ENCODE peak calls at places on chromosomes 2 and 18, in ten cellular contexts. O is cardiac fibroblast, P is right lobe of liver, A is fibroblast of lung, B is brain microvascular endothelial cell, L is left ventricle myocardium inferior, J is pancreas, C is foreskin fibroblast, S is AG04449, N is ACHN. H is an unnamed sample.
A peak's percentile ranks its signal among the peaks of the same experiment; 100 is the strongest.

GRCh38 chr18:11883153-11883552 is 25.0 kb downstream of the MPPE1 start:
- DNase-seq in O (peak; percentile 22), P (no peak), A (no peak), B (no peak), L (no peak), J (no peak), C (no peak), S (no peak), N (no peak), H (no peak)

GRCh38 chr18:62828091-62828640 is 112.8 kb downstream of the PHLPP1 start:
- DNase-seq in O (no peak), P (no peak), A (peak; percentile 45), B (no peak), L (no peak), J (no peak), C (no peak), S (no peak), N (no peak), H (no peak)

GRCh38 chr2:234919711-234920110 is 32.1 kb upstream of the SH3BP4 start:
- DNase-seq in O (no peak), P (no peak), A (peak; percentile 61), B (peak; percentile 44), L (no peak), J (no peak), C (peak; percentile 6), S (no peak), N (peak; percentile 30), H (peak; percentile 50)

GRCh38 chr2:77521931-77522470 is at the start of gene LRRTM4:
- DNase-seq in O (no peak), P (no peak), A (peak; percentile 2), B (no peak), L (no peak), J (no peak), C (no peak), S (no peak), N (peak; percentile 12), H (peak; percentile 25)

GRCh38 chr2:122412360-122412759 is 656.9 kb downstream of the TSN start:
- DNase-seq in O (no peak), P (no peak), A (no peak), B (no peak), L (no peak), J (no peak), C (no peak), S (no peak), N (no peak), H (no peak)

GRCh38 chr18:63736856-63737255 is 34.1 kb downstream of the SERPINB11 start:
- DNase-seq in O (no peak), P (no peak), A (peak; percentile 9), B (peak; percentile 66), L (no peak), J (no peak), C (peak; percentile 66), S (no peak), N (no peak), H (peak; percentile 32)

GRCh38 chr2:43328157-43328556 is 101.8 kb upstream of the ZFP36L2 start:
- DNase-seq in O (peak; percentile 41), P (no peak), A (no peak), B (no peak), L (no peak), J (no peak), C (no peak), S (no peak), N (no peak), H (no peak)

GRCh38 chr18:5197032-5197434 is at the start of gene AKAIN1:
- DNase-seq in O (peak; percentile 58), P (peak; percentile 39), A (peak; percentile 44), B (peak; percentile 3), L (peak; percentile 34), J (peak; percentile 59), C (peak; percentile 0), S (no peak), N (peak; percentile 47), H (no peak)

GRCh38 chr2:17164550-17164949 is 353.7 kb downstream of the RAD51AP2 start:
- DNase-seq in O (no peak), P (no peak), A (peak; percentile 58), B (peak; percentile 40), L (no peak), J (no peak), C (peak; percentile 1), S (no peak), N (no peak), H (no peak)

GRCh38 chr2:237097911-237098702 is 12.4 kb downstream of the COPS8 start:
- DNase-seq in O (peak; percentile 88), P (no peak), A (peak; percentile 88), B (peak; percentile 91), L (no peak), J (no peak), C (peak; percentile 94), S (peak; percentile 63), N (peak; percentile 49), H (peak; percentile 91)

GRCh38 chr2:164910091-164910899 is 45.0 kb downstream of the SLC38A11 start:
- DNase-seq in O (no peak), P (no peak), A (peak; percentile 82), B (peak; percentile 69), L (no peak), J (no peak), C (no peak), S (no peak), N (peak; percentile 47), H (peak; percentile 75)

GRCh38 chr2:11121099-11121822 is 34.0 kb upstream of the SLC66A3 start:
- DNase-seq in O (peak; percentile 17), P (no peak), A (no peak), B (no peak), L (no peak), J (no peak), C (no peak), S (no peak), N (no peak), H (no peak)

GRCh38 chr2:76921006-76921405 is 601.2 kb downstream of the LRRTM4 start:
- DNase-seq in O (no peak), P (no peak), A (no peak), B (no peak), L (no peak), J (no peak), C (no peak), S (no peak), N (no peak), H (no peak)

GRCh38 chr2:237590272-237591020 is at the start of gene RAB17:
- DNase-seq in O (peak; percentile 52), P (peak; percentile 80), A (peak; percentile 49), B (no peak), L (no peak), J (peak; percentile 92), C (no peak), S (peak; percentile 7), N (peak; percentile 45), H (peak; percentile 49)

GRCh38 chr2:39730685-39731302 is 48.3 kb downstream of the THUMPD2 start:
- DNase-seq in O (peak; percentile 37), P (no peak), A (no peak), B (peak; percentile 29), L (no peak), J (no peak), C (peak; percentile 19), S (no peak), N (peak; percentile 55), H (peak; percentile 36)

GRCh38 chr2:53210538-53210937 is 557.1 kb upstream of the CHAC2 start:
- DNase-seq in O (no peak), P (no peak), A (no peak), B (no peak), L (no peak), J (no peak), C (no peak), S (no peak), N (peak; percentile 7), H (no peak)

GRCh38 chr2:50148632-50149031 is 883.3 kb downstream of the NRXN1 start:
- DNase-seq in O (no peak), P (no peak), A (no peak), B (no peak), L (no peak), J (no peak), C (no peak), S (no peak), N (no peak), H (no peak)

GRCh38 chr2:72132981-72133720 is 14.5 kb downstream of the CYP26B1 start:
- DNase-seq in O (no peak), P (no peak), A (no peak), B (no peak), L (no peak), J (peak; percentile 46), C (no peak), S (no peak), N (no peak), H (no peak)

GRCh38 chr18:55234366-55235093 is 275.3 kb upstream of the CCDC68 start:
- DNase-seq in O (peak; percentile 87), P (peak; percentile 60), A (peak; percentile 71), B (peak; percentile 78), L (peak; percentile 73), J (peak; percentile 37), C (peak; percentile 66), S (peak; percentile 31), N (peak; percentile 80), H (peak; percentile 59)

GRCh38 chr2:12495247-12495868 is 221.4 kb upstream of the TRIB2 start:
- DNase-seq in O (no peak), P (no peak), A (no peak), B (no peak), L (no peak), J (no peak), C (no peak), S (no peak), N (no peak), H (no peak)

GRCh38 chr2:165055081-165055879 is 100.0 kb upstream of the SLC38A11 start:
- DNase-seq in O (peak; percentile 28), P (no peak), A (peak; percentile 79), B (peak; percentile 91), L (no peak), J (no peak), C (no peak), S (no peak), N (no peak), H (peak; percentile 86)

GRCh38 chr2:225275443-225275842 is 124.1 kb upstream of the NYAP2 start:
- DNase-seq in O (no peak), P (no peak), A (no peak), B (no peak), L (no peak), J (no peak), C (no peak), S (no peak), N (no peak), H (no peak)

GRCh38 chr2:127389778-127390435 is 2.1 kb upstream of the MAP3K2 start:
- DNase-seq in O (no peak), P (no peak), A (no peak), B (no peak), L (no peak), J (no peak), C (no peak), S (no peak), N (no peak), H (no peak)

GRCh38 chr2:98090951-98091350 is 4.0 kb downstream of the VWA3B start:
- DNase-seq in O (no peak), P (no peak), A (no peak), B (no peak), L (no peak), J (no peak), C (no peak), S (no peak), N (no peak), H (no peak)

GRCh38 chr2:68466361-68466777 is 725 bp downstream of the FBXO48 start:
- DNase-seq in O (peak; percentile 56), P (no peak), A (peak; percentile 91), B (peak; percentile 47), L (no peak), J (no peak), C (peak; percentile 54), S (no peak), N (peak; percentile 57), H (peak; percentile 50)

GRCh38 chr2:109135572-109136185 is 6.7 kb downstream of the SH3RF3 start:
- DNase-seq in O (peak; percentile 51), P (no peak), A (peak; percentile 25), B (no peak), L (no peak), J (no peak), C (no peak), S (no peak), N (no peak), H (no peak)

GRCh38 chr18:79525556-79526467 is 130.1 kb downstream of the NFATC1 start:
- DNase-seq in O (peak; percentile 47), P (no peak), A (peak; percentile 31), B (no peak), L (peak; percentile 72), J (peak; percentile 62), C (no peak), S (no peak), N (no peak), H (no peak)

GRCh38 chr18:25650201-25650941 is 298.4 kb upstream of the ZNF521 start:
- DNase-seq in O (peak; percentile 78), P (no peak), A (peak; percentile 99), B (peak; percentile 94), L (no peak), J (no peak), C (peak; percentile 92), S (peak; percentile 93), N (peak; percentile 96), H (no peak)